ENCODE peak calls at places on chromosomes 13 and 19, in ten cellular contexts. N is activated naive CD8-positive, alpha-beta T cell treated with anti-CD3 and anti-CD28 coated beads, Interleukin-2, amount 50 U/mL, for 24 hours; U is Right ventricle myocardium superior; W is activated B cell treated with CpG ODN at 0.5 μM for 24 hours; C is natural killer cell treated with Interleukin-12 subunit alpha and Interleukin-12 subunit beta and Interleukin-15 and Interleukin-18, amount 100 ng/mL, for 72 hours; M is heart left ventricle; A is CD4-positive, alpha-beta T cell; F is sciatic nerve; G is upper lobe of right lung; Z is gastrocnemius medialis. T is an unnamed sample.

GRCh38 chr13:40600145-40600751 is 66.2 kb downstream of the FOXO1 start:
- ATAC-seq in M (no peak), F (no peak), W (no peak), G (no peak), C (no peak), U (no peak), N (peak), Z (no peak), A (peak), T (no peak)

GRCh38 chr19:57342582-57342981 is 8.5 kb upstream of the ZNF304 start:
- ATAC-seq in U (no peak), W (no peak), M (no peak), G (no peak), Z (no peak), A (no peak), N (no peak), F (no peak), C (no peak), T (no peak)

GRCh38 chr13:79647518-79647917 is 166.6 kb downstream of the NDFIP2 start:
- ATAC-seq in W (no peak), U (no peak), F (no peak), N (no peak), G (no peak), Z (peak), A (no peak), M (no peak), C (no peak), T (no peak)

GRCh38 chr13:96816261-96816660 is 178.0 kb downstream of the OXGR1 start:
- ATAC-seq in A (no peak), N (no peak), Z (peak), U (peak), W (no peak), F (peak), G (no peak), C (no peak), M (peak), T (no peak)

GRCh38 chr13:73464758-73465628 is 406.2 kb downstream of the KLF5 start:
- ATAC-seq in U (no peak), M (no peak), G (no peak), N (no peak), W (no peak), F (no peak), Z (peak), A (no peak), C (no peak), T (no peak)

GRCh38 chr19:2249880-2250764 is 999 bp downstream of the AMH start:
- ATAC-seq in W (no peak), M (no peak), Z (no peak), G (no peak), C (no peak), U (no peak), F (no peak), N (peak), A (no peak), T (no peak)

GRCh38 chr19:39828015-39828633 is 5.8 kb downstream of the DYRK1B start:
- ATAC-seq in G (no peak), A (no peak), M (no peak), C (no peak), W (no peak), Z (no peak), U (no peak), N (no peak), F (no peak), T (no peak)

GRCh38 chr13:43388282-43389034 is 365.1 kb downstream of the DNAJC15 start:
- ATAC-seq in W (no peak), M (no peak), F (no peak), Z (peak), G (peak), U (no peak), A (no peak), N (no peak), C (no peak), T (no peak)

GRCh38 chr19:16394111-16394510 is 69.5 kb downstream of the KLF2 start:
- ATAC-seq in G (no peak), F (no peak), W (no peak), C (no peak), M (no peak), U (no peak), Z (no peak), A (no peak), N (no peak), T (no peak)

GRCh38 chr13:41326661-41327060 is 15.6 kb downstream of the NAA16 start:
- ATAC-seq in Z (no peak), U (no peak), C (no peak), G (no peak), F (no peak), M (no peak), W (no peak), A (no peak), N (peak), T (no peak)

GRCh38 chr19:58476498-58477015 is 405 bp downstream of the ZNF446 start:
- ATAC-seq in N (no peak), G (no peak), U (peak), A (no peak), F (peak), M (no peak), C (no peak), Z (no peak), W (no peak), T (peak)

GRCh38 chr13:99316657-99317244 is 9.6 kb upstream of the GPR183 start:
- ATAC-seq in N (no peak), A (no peak), U (no peak), Z (no peak), W (no peak), M (no peak), C (no peak), G (peak), F (no peak), T (no peak)

GRCh38 chr19:41920878-41921277 is 7.4 kb downstream of the ERFL start:
- ATAC-seq in A (peak), W (peak), Z (no peak), G (no peak), N (no peak), C (no peak), U (no peak), F (no peak), M (no peak), T (peak)

GRCh38 chr19:47356900-47357299 is 7.8 kb downstream of the DHX34 start:
- ATAC-seq in A (no peak), N (no peak), G (no peak), M (no peak), C (no peak), Z (no peak), F (no peak), U (no peak), W (no peak), T (no peak)

GRCh38 chr19:21593934-21594844 is 88.8 kb downstream of the ZNF429 start:
- ATAC-seq in C (peak), N (no peak), U (peak), W (no peak), F (peak), G (peak), M (no peak), Z (peak), A (no peak), T (no peak)

GRCh38 chr13:44219808-44220544 is 153.6 kb upstream of the SERP2 start:
- ATAC-seq in Z (no peak), G (no peak), U (no peak), N (no peak), A (no peak), C (no peak), W (no peak), F (peak), M (no peak), T (no peak)

T was measured in stimulated activated memory B cell treated with anti-CD40 and anti-IgM and Interleukin-4, amounts not matched to agents 10 μg/mL and 1 μg/mL and 100 μg/mL, for 72 hours.